ENCODE peak calls at places on chromosomes 1 and 21, in ten cellular contexts. One of them, this sample, is unnamed.

GRCh38 chr21:36575306-36575705 is 95.4 kb upstream of the CLDN14 start:
- DNase-seq in sigmoid colon: no peak
- DNase-seq in suprapubic skin: no peak
- DNase-seq in transverse colon: no peak
- DNase-seq in prostate gland: no peak
- DNase-seq in GM12891: no peak
- DNase-seq in breast epithelium: no peak
- DNase-seq in HL-60: no peak
- DNase-seq in stomach: no peak
- DNase-seq in GM12878: no peak
- DNase-seq in this sample: no peak

GRCh38 chr1:151457911-151458882 is 1.1 kb downstream of the POGZ start:
- DNase-seq in sigmoid colon: peak; percentile 88
- DNase-seq in suprapubic skin: no peak
- DNase-seq in transverse colon: peak; percentile 66
- DNase-seq in prostate gland: peak; percentile 47
- DNase-seq in GM12891: peak; percentile 46
- DNase-seq in breast epithelium: no peak
- DNase-seq in HL-60: peak; percentile 59
- DNase-seq in stomach: peak; percentile 59
- DNase-seq in GM12878: peak; percentile 37
- DNase-seq in this sample: peak; percentile 57

GRCh38 chr1:230175839-230176238 is 108.8 kb downstream of the GALNT2 start:
- DNase-seq in sigmoid colon: no peak
- DNase-seq in suprapubic skin: no peak
- DNase-seq in transverse colon: no peak
- DNase-seq in prostate gland: no peak
- DNase-seq in GM12891: no peak
- DNase-seq in breast epithelium: no peak
- DNase-seq in HL-60: no peak
- DNase-seq in stomach: no peak
- DNase-seq in GM12878: no peak
- DNase-seq in this sample: no peak

GRCh38 chr1:18278953-18279712 is 171.5 kb downstream of the IGSF21 start:
- DNase-seq in sigmoid colon: no peak
- DNase-seq in suprapubic skin: no peak
- DNase-seq in transverse colon: no peak
- DNase-seq in prostate gland: no peak
- DNase-seq in GM12891: no peak
- DNase-seq in breast epithelium: no peak
- DNase-seq in HL-60: no peak
- DNase-seq in stomach: no peak
- DNase-seq in GM12878: no peak
- DNase-seq in this sample: no peak

GRCh38 chr1:47650205-47650604 is 212.4 kb downstream of the FOXD2 start:
- DNase-seq in sigmoid colon: peak; percentile 27
- DNase-seq in suprapubic skin: peak; percentile 41
- DNase-seq in transverse colon: peak; percentile 29
- DNase-seq in prostate gland: no peak
- DNase-seq in GM12891: no peak
- DNase-seq in breast epithelium: no peak
- DNase-seq in HL-60: no peak
- DNase-seq in stomach: peak; percentile 25
- DNase-seq in GM12878: no peak
- DNase-seq in this sample: no peak

GRCh38 chr1:237748192-237748591 is 142.5 kb downstream of the ZP4 start:
- DNase-seq in sigmoid colon: no peak
- DNase-seq in suprapubic skin: no peak
- DNase-seq in transverse colon: no peak
- DNase-seq in prostate gland: no peak
- DNase-seq in GM12891: no peak
- DNase-seq in breast epithelium: no peak
- DNase-seq in HL-60: no peak
- DNase-seq in stomach: no peak
- DNase-seq in GM12878: no peak
- DNase-seq in this sample: no peak

GRCh38 chr1:107183011-107183410 is 42.2 kb downstream of the NTNG1 start:
- DNase-seq in sigmoid colon: no peak
- DNase-seq in suprapubic skin: no peak
- DNase-seq in transverse colon: no peak
- DNase-seq in prostate gland: no peak
- DNase-seq in GM12891: no peak
- DNase-seq in breast epithelium: no peak
- DNase-seq in HL-60: no peak
- DNase-seq in stomach: no peak
- DNase-seq in GM12878: no peak
- DNase-seq in this sample: no peak

GRCh38 chr1:45954401-45954847 is 151.0 kb downstream of the MAST2 start:
- DNase-seq in sigmoid colon: no peak
- DNase-seq in suprapubic skin: no peak
- DNase-seq in transverse colon: no peak
- DNase-seq in prostate gland: peak; percentile 22
- DNase-seq in GM12891: no peak
- DNase-seq in breast epithelium: no peak
- DNase-seq in HL-60: no peak
- DNase-seq in stomach: no peak
- DNase-seq in GM12878: no peak
- DNase-seq in this sample: no peak

GRCh38 chr1:161166669-161167548 is 683 bp downstream of the PPOX start:
- DNase-seq in sigmoid colon: no peak
- DNase-seq in suprapubic skin: no peak
- DNase-seq in transverse colon: no peak
- DNase-seq in prostate gland: no peak
- DNase-seq in GM12891: no peak
- DNase-seq in breast epithelium: no peak
- DNase-seq in HL-60: no peak
- DNase-seq in stomach: no peak
- DNase-seq in GM12878: no peak
- DNase-seq in this sample: no peak

GRCh38 chr1:7248402-7248805 is 463.1 kb downstream of the CAMTA1 start:
- DNase-seq in sigmoid colon: no peak
- DNase-seq in suprapubic skin: no peak
- DNase-seq in transverse colon: no peak
- DNase-seq in prostate gland: no peak
- DNase-seq in GM12891: no peak
- DNase-seq in breast epithelium: no peak
- DNase-seq in HL-60: no peak
- DNase-seq in stomach: no peak
- DNase-seq in GM12878: no peak
- DNase-seq in this sample: no peak

GRCh38 chr1:23419180-23419579 is 5.4 kb downstream of the TCEA3 start:
- DNase-seq in sigmoid colon: no peak
- DNase-seq in suprapubic skin: no peak
- DNase-seq in transverse colon: no peak
- DNase-seq in prostate gland: no peak
- DNase-seq in GM12891: no peak
- DNase-seq in breast epithelium: no peak
- DNase-seq in HL-60: no peak
- DNase-seq in stomach: no peak
- DNase-seq in GM12878: no peak
- DNase-seq in this sample: no peak
- TF ChIP-seq POLR2AphosphoS5 in sigmoid colon: no peak
- TF ChIP-seq POLR2AphosphoS5 in suprapubic skin: no peak
- TF ChIP-seq POLR2AphosphoS5 in transverse colon: no peak
- TF ChIP-seq POLR2AphosphoS5 in prostate gland: no peak
- TF ChIP-seq POLR2AphosphoS5 in GM12891: no peak
- TF ChIP-seq POLR2AphosphoS5 in breast epithelium: no peak
- TF ChIP-seq POLR2AphosphoS5 in HL-60: no peak
- TF ChIP-seq POLR2AphosphoS5 in stomach: no peak
- TF ChIP-seq POLR2AphosphoS5 in GM12878: no peak
- TF ChIP-seq POLR2AphosphoS5 in this sample: no peak

GRCh38 chr1:116372186-116372585 is 858 bp upstream of the ATP1A1 start:
- DNase-seq in sigmoid colon: no peak
- DNase-seq in suprapubic skin: no peak
- DNase-seq in transverse colon: no peak
- DNase-seq in prostate gland: no peak
- DNase-seq in GM12891: no peak
- DNase-seq in breast epithelium: no peak
- DNase-seq in HL-60: no peak
- DNase-seq in stomach: no peak
- DNase-seq in GM12878: no peak
- DNase-seq in this sample: no peak

GRCh38 chr1:116374340-116375164 is 1.5 kb downstream of the ATP1A1 start:
- DNase-seq in sigmoid colon: no peak
- DNase-seq in suprapubic skin: no peak
- DNase-seq in transverse colon: peak; percentile 36
- DNase-seq in prostate gland: peak; percentile 33
- DNase-seq in GM12891: no peak
- DNase-seq in breast epithelium: no peak
- DNase-seq in HL-60: no peak
- DNase-seq in stomach: no peak
- DNase-seq in GM12878: no peak
- DNase-seq in this sample: no peak

GRCh38 chr1:116372651-116373444 is at the start of gene ATP1A1:
- DNase-seq in sigmoid colon: peak; percentile 98
- DNase-seq in suprapubic skin: peak; percentile 99
- DNase-seq in transverse colon: peak; percentile 99
- DNase-seq in prostate gland: peak; percentile 99
- DNase-seq in GM12891: peak; percentile 89
- DNase-seq in breast epithelium: peak; percentile 98
- DNase-seq in HL-60: peak; percentile 87
- DNase-seq in stomach: peak; percentile 99
- DNase-seq in GM12878: peak; percentile 70
- DNase-seq in this sample: peak; percentile 84

GRCh38 chr1:116375165-116375883 is 2.3 kb downstream of the ATP1A1 start:
- DNase-seq in sigmoid colon: no peak
- DNase-seq in suprapubic skin: no peak
- DNase-seq in transverse colon: no peak
- DNase-seq in prostate gland: no peak
- DNase-seq in GM12891: no peak
- DNase-seq in breast epithelium: no peak
- DNase-seq in HL-60: no peak
- DNase-seq in stomach: no peak
- DNase-seq in GM12878: no peak
- DNase-seq in this sample: no peak

GRCh38 chr1:116373451-116374339 is 651 bp downstream of the ATP1A1 start:
- DNase-seq in sigmoid colon: peak; percentile 88
- DNase-seq in suprapubic skin: peak; percentile 87
- DNase-seq in transverse colon: peak; percentile 76
- DNase-seq in prostate gland: peak; percentile 71
- DNase-seq in GM12891: no peak
- DNase-seq in breast epithelium: peak; percentile 66
- DNase-seq in HL-60: peak; percentile 47
- DNase-seq in stomach: peak; percentile 78
- DNase-seq in GM12878: no peak
- DNase-seq in this sample: peak; percentile 23
- TF ChIP-seq POLR2AphosphoS5 in sigmoid colon: peak; percentile 73
- TF ChIP-seq POLR2AphosphoS5 in suprapubic skin: no peak
- TF ChIP-seq POLR2AphosphoS5 in transverse colon: peak; percentile 59
- TF ChIP-seq POLR2AphosphoS5 in prostate gland: peak; percentile 38
- TF ChIP-seq POLR2AphosphoS5 in GM12891: no peak
- TF ChIP-seq POLR2AphosphoS5 in breast epithelium: peak; percentile 38
- TF ChIP-seq POLR2AphosphoS5 in HL-60: peak; percentile 66
- TF ChIP-seq POLR2AphosphoS5 in stomach: peak; percentile 42
- TF ChIP-seq POLR2AphosphoS5 in GM12878: no peak
- TF ChIP-seq POLR2AphosphoS5 in this sample: no peak

DNA sequence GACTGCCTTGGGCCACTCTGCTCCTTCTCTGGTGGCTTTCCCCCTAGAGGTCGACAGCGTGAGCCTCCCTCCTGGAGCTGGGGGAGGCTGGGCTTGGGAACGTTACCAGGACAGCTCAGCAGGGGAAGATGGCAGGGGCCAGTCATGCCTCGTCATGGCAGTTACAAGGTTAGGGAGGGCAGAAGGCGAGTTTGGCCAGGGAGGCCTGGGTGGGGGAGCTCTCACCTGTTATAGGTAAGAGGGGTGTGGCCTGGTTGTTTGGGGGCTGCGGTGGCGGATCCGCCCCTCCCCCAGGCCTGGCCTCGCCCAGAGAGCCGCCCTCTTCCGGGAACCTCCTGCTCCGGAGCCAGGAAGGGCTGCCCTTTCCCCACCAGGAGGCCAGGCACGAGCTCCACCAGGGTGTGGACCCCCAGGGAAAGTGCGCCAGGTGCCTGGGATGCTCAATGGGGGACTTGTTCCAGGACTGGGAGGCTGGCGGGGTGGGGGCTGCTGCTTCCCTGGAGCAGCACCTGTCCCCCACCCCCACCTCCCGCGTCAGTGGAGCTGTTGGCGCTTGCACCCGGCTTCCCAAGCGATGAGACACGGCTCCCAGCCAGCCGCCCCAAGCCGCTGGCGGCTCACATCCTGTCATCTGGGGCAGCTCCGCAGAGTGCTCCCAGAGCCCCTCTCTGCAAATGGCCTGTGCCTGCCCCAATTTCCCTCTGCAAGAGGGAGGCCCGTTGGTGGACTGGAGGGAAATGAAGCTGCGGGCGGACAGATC is 23.6 kb upstream of the PKP1 start:
- DNase-seq in sigmoid colon: no peak
- DNase-seq in suprapubic skin: peak; percentile 80
- DNase-seq in transverse colon: no peak
- DNase-seq in prostate gland: peak; percentile 43
- DNase-seq in GM12891: no peak
- DNase-seq in breast epithelium: no peak
- DNase-seq in HL-60: no peak
- DNase-seq in stomach: no peak
- DNase-seq in GM12878: no peak
- DNase-seq in this sample: no peak
- TF ChIP-seq POLR2AphosphoS5 in sigmoid colon: no peak
- TF ChIP-seq POLR2AphosphoS5 in suprapubic skin: no peak
- TF ChIP-seq POLR2AphosphoS5 in transverse colon: no peak
- TF ChIP-seq POLR2AphosphoS5 in prostate gland: no peak
- TF ChIP-seq POLR2AphosphoS5 in GM12891: no peak
- TF ChIP-seq POLR2AphosphoS5 in breast epithelium: no peak
- TF ChIP-seq POLR2AphosphoS5 in HL-60: no peak
- TF ChIP-seq POLR2AphosphoS5 in stomach: no peak
- TF ChIP-seq POLR2AphosphoS5 in GM12878: no peak
- TF ChIP-seq POLR2AphosphoS5 in this sample: no peak

GRCh38 chr1:36450270-36450918 is at the start of gene OSCP1:
- DNase-seq in sigmoid colon: peak; percentile 98
- DNase-seq in suprapubic skin: peak; percentile 98
- DNase-seq in transverse colon: peak; percentile 96
- DNase-seq in prostate gland: peak; percentile 96
- DNase-seq in GM12891: peak; percentile 99
- DNase-seq in breast epithelium: peak; percentile 97
- DNase-seq in HL-60: no peak
- DNase-seq in stomach: peak; percentile 96
- DNase-seq in GM12878: peak; percentile 85
- DNase-seq in this sample: peak; percentile 100
- TF ChIP-seq POLR2AphosphoS5 in sigmoid colon: peak; percentile 97
- TF ChIP-seq POLR2AphosphoS5 in suprapubic skin: peak; percentile 52
- TF ChIP-seq POLR2AphosphoS5 in transverse colon: peak; percentile 94
- TF ChIP-seq POLR2AphosphoS5 in prostate gland: peak; percentile 97
- TF ChIP-seq POLR2AphosphoS5 in GM12891: peak; percentile 69
- TF ChIP-seq POLR2AphosphoS5 in breast epithelium: peak; percentile 98
- TF ChIP-seq POLR2AphosphoS5 in HL-60: no peak
- TF ChIP-seq POLR2AphosphoS5 in stomach: peak; percentile 96
- TF ChIP-seq POLR2AphosphoS5 in GM12878: peak; percentile 86
- TF ChIP-seq POLR2AphosphoS5 in this sample: peak; percentile 77

This sample was measured in GM12892.